ENCODE peak calls at places on chromosomes 6 and 20, in five cellular contexts. One of them, this sample, is unnamed. For H3K9me3, the result is how much of the 10 kb centered on the place peaks cover.

GRCh38 chr6:15366003-15366535 is 120.2 kb downstream of the JARID2 start:
- DNase-seq in PC-9: no peak
- DNase-seq in CD8-positive, alpha-beta T cell: no peak
- DNase-seq in ascending aorta: no peak
- DNase-seq in Karpas-422: no peak
- DNase-seq in this sample: no peak

GRCh38 chr20:3686867-3687321 is 5.1 kb upstream of the ADAM33 start:
- DNase-seq in PC-9: no peak
- DNase-seq in CD8-positive, alpha-beta T cell: no peak
- DNase-seq in ascending aorta: peak
- DNase-seq in Karpas-422: no peak
- DNase-seq in this sample: no peak

GRCh38 chr20:63553933-63554290 is at the start of gene FNDC11:
- DNase-seq in PC-9: no peak
- DNase-seq in CD8-positive, alpha-beta T cell: no peak
- DNase-seq in ascending aorta: no peak
- DNase-seq in Karpas-422: peak
- DNase-seq in this sample: no peak

GRCh38 chr20:31547720-31548298 is 33.6 kb downstream of the HM13 start:
- DNase-seq in PC-9: no peak
- DNase-seq in CD8-positive, alpha-beta T cell: no peak
- DNase-seq in ascending aorta: no peak
- DNase-seq in Karpas-422: no peak
- DNase-seq in this sample: no peak

GRCh38 chr6:108904731-108905130 is 56.5 kb downstream of the ARMC2 start:
- DNase-seq in PC-9: no peak
- DNase-seq in CD8-positive, alpha-beta T cell: no peak
- DNase-seq in ascending aorta: no peak
- DNase-seq in Karpas-422: no peak
- DNase-seq in this sample: no peak

GRCh38 chr6:123715243-123715863 is 78.6 kb upstream of the TRDN start:
- DNase-seq in PC-9: peak
- DNase-seq in CD8-positive, alpha-beta T cell: no peak
- DNase-seq in ascending aorta: no peak
- DNase-seq in Karpas-422: peak
- DNase-seq in this sample: no peak

GRCh38 chr6:44297063-44298038 is 15.8 kb downstream of the AARS2 start:
- DNase-seq in PC-9: no peak
- DNase-seq in CD8-positive, alpha-beta T cell: peak
- DNase-seq in ascending aorta: no peak
- DNase-seq in Karpas-422: no peak
- DNase-seq in this sample: peak

GRCh38 chr6:27743787-27744186 is 168.4 kb downstream of the OR2B2 start:
- DNase-seq in PC-9: no peak
- DNase-seq in CD8-positive, alpha-beta T cell: no peak
- DNase-seq in ascending aorta: no peak
- DNase-seq in Karpas-422: no peak
- DNase-seq in this sample: no peak

GRCh38 chr6:27422651-27423332 is 34.2 kb downstream of the ZNF391 start:
- DNase-seq in PC-9: no peak
- DNase-seq in CD8-positive, alpha-beta T cell: no peak
- DNase-seq in ascending aorta: no peak
- DNase-seq in Karpas-422: no peak
- DNase-seq in this sample: no peak

GRCh38 chr20:50188287-50188688 is 2.3 kb upstream of the CEBPB start:
- DNase-seq in PC-9: no peak
- DNase-seq in CD8-positive, alpha-beta T cell: no peak
- DNase-seq in ascending aorta: no peak
- DNase-seq in Karpas-422: no peak
- DNase-seq in this sample: no peak

GRCh38 chr6:42337985-42338572 is 113.6 kb downstream of the TRERF1 start:
- DNase-seq in PC-9: no peak
- DNase-seq in CD8-positive, alpha-beta T cell: no peak
- DNase-seq in ascending aorta: no peak
- DNase-seq in Karpas-422: no peak
- DNase-seq in this sample: no peak

GRCh38 chr6:85463621-85464259 is 13.9 kb downstream of the NT5E start:
- DNase-seq in PC-9: no peak
- DNase-seq in CD8-positive, alpha-beta T cell: no peak
- DNase-seq in ascending aorta: no peak
- DNase-seq in Karpas-422: no peak
- DNase-seq in this sample: no peak

GRCh38 chr20:42204261-42204660 is 586.1 kb upstream of the CHD6 start:
- DNase-seq in PC-9: no peak
- DNase-seq in CD8-positive, alpha-beta T cell: no peak
- DNase-seq in ascending aorta: no peak
- DNase-seq in Karpas-422: peak
- DNase-seq in this sample: no peak

GRCh38 chr6:156809034-156809433 is 31.9 kb downstream of the ARID1B start:
- DNase-seq in PC-9: no peak
- DNase-seq in CD8-positive, alpha-beta T cell: no peak
- DNase-seq in ascending aorta: no peak
- DNase-seq in Karpas-422: peak
- DNase-seq in this sample: no peak

GRCh38 chr6:15426926-15427325 is 181.1 kb downstream of the JARID2 start:
- DNase-seq in PC-9: no peak
- DNase-seq in CD8-positive, alpha-beta T cell: no peak
- DNase-seq in ascending aorta: no peak
- DNase-seq in Karpas-422: no peak
- DNase-seq in this sample: no peak

GRCh38 chr6:106626485-106626884 is 2.8 kb downstream of the RTN4IP1 start:
- DNase-seq in PC-9: no peak
- DNase-seq in CD8-positive, alpha-beta T cell: no peak
- DNase-seq in ascending aorta: no peak
- DNase-seq in Karpas-422: peak
- DNase-seq in this sample: no peak

GRCh38 chr20:45094201-45094600 is 6.7 kb downstream of the KCNS1 start:
- DNase-seq in PC-9: peak
- DNase-seq in CD8-positive, alpha-beta T cell: no peak
- DNase-seq in ascending aorta: no peak
- DNase-seq in Karpas-422: no peak
- DNase-seq in this sample: no peak

GRCh38 chr6:133553652-133554051 is 312.5 kb downstream of the EYA4 start:
- DNase-seq in PC-9: no peak
- DNase-seq in CD8-positive, alpha-beta T cell: no peak
- DNase-seq in ascending aorta: no peak
- DNase-seq in Karpas-422: peak
- DNase-seq in this sample: no peak

GRCh38 chr6:114121913-114122662 is 151.1 kb upstream of the HDAC2 start:
- DNase-seq in PC-9: no peak
- DNase-seq in CD8-positive, alpha-beta T cell: no peak
- DNase-seq in ascending aorta: no peak
- DNase-seq in Karpas-422: no peak
- DNase-seq in this sample: no peak

GRCh38 chr6:99019341-99019740 is 71.6 kb upstream of the FBXL4 start:
- DNase-seq in PC-9: no peak
- DNase-seq in CD8-positive, alpha-beta T cell: no peak
- DNase-seq in ascending aorta: no peak
- DNase-seq in Karpas-422: no peak
- DNase-seq in this sample: no peak

GRCh38 chr6:85674604-85675003 is 31.9 kb upstream of the SYNCRIP start:
- DNase-seq in PC-9: no peak
- DNase-seq in CD8-positive, alpha-beta T cell: no peak
- DNase-seq in ascending aorta: no peak
- DNase-seq in Karpas-422: peak
- DNase-seq in this sample: no peak

GRCh38 chr6:130215526-130215925 is 7.2 kb downstream of the SAMD3 start:
- DNase-seq in PC-9: no peak
- DNase-seq in CD8-positive, alpha-beta T cell: peak
- DNase-seq in ascending aorta: no peak
- DNase-seq in Karpas-422: no peak
- DNase-seq in this sample: no peak

GRCh38 chr6:22343864-22344263 is 47.0 kb upstream of the PRL start:
- DNase-seq in PC-9: no peak
- DNase-seq in CD8-positive, alpha-beta T cell: no peak
- DNase-seq in ascending aorta: no peak
- DNase-seq in Karpas-422: no peak
- DNase-seq in this sample: no peak

GRCh38 chr6:36505744-36506534 is 41.3 kb downstream of the STK38 start:
- DNase-seq in PC-9: peak
- DNase-seq in CD8-positive, alpha-beta T cell: no peak
- DNase-seq in ascending aorta: no peak
- DNase-seq in Karpas-422: no peak
- DNase-seq in this sample: no peak

GRCh38 chr20:17598013-17598550 is 28.2 kb downstream of the DSTN start:
- DNase-seq in PC-9: no peak
- DNase-seq in CD8-positive, alpha-beta T cell: no peak
- DNase-seq in ascending aorta: no peak
- DNase-seq in Karpas-422: no peak
- DNase-seq in this sample: no peak

GRCh38 chr6:139425780-139426179 is 51.3 kb upstream of the CITED2 start:
- DNase-seq in PC-9: peak
- DNase-seq in CD8-positive, alpha-beta T cell: no peak
- DNase-seq in ascending aorta: no peak
- DNase-seq in Karpas-422: no peak
- DNase-seq in this sample: no peak

DNA sequence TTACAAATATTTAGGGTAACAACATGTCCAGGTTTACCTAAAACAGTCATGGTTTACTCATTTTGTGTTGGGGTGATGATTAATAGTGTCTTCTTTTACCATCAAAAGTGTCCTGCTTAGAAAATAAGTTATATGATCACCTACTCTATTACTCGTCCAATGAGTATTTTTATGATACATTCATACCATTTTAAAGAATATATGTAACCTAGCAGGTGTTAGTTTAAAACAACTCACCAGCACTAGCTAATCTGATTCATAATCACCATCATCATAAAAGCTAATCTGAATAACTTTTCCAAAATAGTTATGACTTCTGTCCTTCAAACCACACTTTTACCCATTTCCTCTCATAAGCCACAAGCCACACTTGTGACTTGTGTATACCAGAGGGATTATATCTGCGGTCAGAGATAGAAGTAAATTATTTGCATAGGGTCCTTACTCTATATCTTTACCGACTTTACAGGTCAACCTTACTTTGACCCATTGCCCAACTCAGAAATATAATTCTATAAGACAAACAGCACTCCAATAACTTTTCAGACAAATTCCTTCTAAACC is 33.3 kb upstream of the NRN1 start:
- DNase-seq in PC-9: no peak
- DNase-seq in CD8-positive, alpha-beta T cell: no peak
- DNase-seq in ascending aorta: no peak
- DNase-seq in Karpas-422: no peak
- DNase-seq in this sample: no peak
- H3K9me3 ChIP-seq in PC-9: under half
- H3K9me3 ChIP-seq in CD8-positive, alpha-beta T cell: under half
- H3K9me3 ChIP-seq in ascending aorta: under half
- H3K9me3 ChIP-seq in Karpas-422: under half
- H3K9me3 ChIP-seq in this sample: under half

GRCh38 chr6:111280445-111280844 is 193.1 kb downstream of the SLC16A10 start:
- DNase-seq in PC-9: no peak
- DNase-seq in CD8-positive, alpha-beta T cell: no peak
- DNase-seq in ascending aorta: no peak
- DNase-seq in Karpas-422: no peak
- DNase-seq in this sample: no peak
- H3K9me3 ChIP-seq in PC-9: under half
- H3K9me3 ChIP-seq in CD8-positive, alpha-beta T cell: under half
- H3K9me3 ChIP-seq in ascending aorta: under half
- H3K9me3 ChIP-seq in Karpas-422: under half
- H3K9me3 ChIP-seq in this sample: under half

DNA sequence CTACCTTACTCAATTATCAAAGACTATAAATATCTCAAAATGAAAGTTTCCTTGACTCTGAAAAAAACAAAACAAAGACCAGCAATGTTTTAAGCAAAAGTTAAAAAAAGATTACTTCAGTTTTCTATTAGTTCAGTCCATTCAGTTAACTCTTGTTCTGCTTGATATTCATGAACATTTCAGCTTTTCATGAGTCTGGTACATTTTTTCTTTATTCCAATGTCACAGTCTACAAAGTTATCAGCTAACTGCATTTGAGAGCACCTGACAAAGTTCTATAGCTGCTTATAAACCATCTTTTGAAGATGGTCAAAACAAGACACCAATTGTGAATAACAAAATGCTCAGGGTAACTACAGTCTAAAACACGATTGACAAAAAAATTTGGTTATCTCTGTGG is 156.1 kb upstream of the NOX3 start:
- DNase-seq in PC-9: no peak
- DNase-seq in CD8-positive, alpha-beta T cell: no peak
- DNase-seq in ascending aorta: no peak
- DNase-seq in Karpas-422: no peak
- DNase-seq in this sample: no peak
- H3K9me3 ChIP-seq in PC-9: under half
- H3K9me3 ChIP-seq in CD8-positive, alpha-beta T cell: under half
- H3K9me3 ChIP-seq in ascending aorta: under half
- H3K9me3 ChIP-seq in Karpas-422: under half
- H3K9me3 ChIP-seq in this sample: under half

GRCh38 chr20:35934050-35934449 is 20.3 kb downstream of the SCAND1 start:
- DNase-seq in PC-9: no peak
- DNase-seq in CD8-positive, alpha-beta T cell: no peak
- DNase-seq in ascending aorta: no peak
- DNase-seq in Karpas-422: no peak
- DNase-seq in this sample: no peak

GRCh38 chr20:35929301-35929700 is 25.0 kb downstream of the SCAND1 start:
- DNase-seq in PC-9: no peak
- DNase-seq in CD8-positive, alpha-beta T cell: no peak
- DNase-seq in ascending aorta: no peak
- DNase-seq in Karpas-422: no peak
- DNase-seq in this sample: no peak
- H3K9me3 ChIP-seq in PC-9: under half
- H3K9me3 ChIP-seq in CD8-positive, alpha-beta T cell: under half
- H3K9me3 ChIP-seq in ascending aorta: under half
- H3K9me3 ChIP-seq in Karpas-422: under half
- H3K9me3 ChIP-seq in this sample: under half

GRCh38 chr6:3913958-3914337 is 64.8 kb downstream of the FAM50B start:
- DNase-seq in PC-9: peak
- DNase-seq in CD8-positive, alpha-beta T cell: peak
- DNase-seq in ascending aorta: no peak
- DNase-seq in Karpas-422: no peak
- DNase-seq in this sample: no peak
- H3K9me3 ChIP-seq in PC-9: under half
- H3K9me3 ChIP-seq in CD8-positive, alpha-beta T cell: under half
- H3K9me3 ChIP-seq in ascending aorta: under half
- H3K9me3 ChIP-seq in Karpas-422: under half
- H3K9me3 ChIP-seq in this sample: under half

GRCh38 chr6:138417493-138418117 is 13.6 kb downstream of the HEBP2 start:
- DNase-seq in PC-9: no peak
- DNase-seq in CD8-positive, alpha-beta T cell: no peak
- DNase-seq in ascending aorta: no peak
- DNase-seq in Karpas-422: no peak
- DNase-seq in this sample: no peak
- H3K9me3 ChIP-seq in PC-9: under half
- H3K9me3 ChIP-seq in CD8-positive, alpha-beta T cell: under half
- H3K9me3 ChIP-seq in ascending aorta: under half
- H3K9me3 ChIP-seq in Karpas-422: under half
- H3K9me3 ChIP-seq in this sample: under half

This sample was measured in T-helper 17 cell.